ENCODE peak calls at places on chromosomes 4 and X, in nine cellular contexts. One of them, this sample, is unnamed.
A peak's percentile ranks its signal among the peaks of the same experiment; 100 is the strongest.

GRCh38 chr4:153418114-153418513 is 48.0 kb upstream of the TMEM131L start:
- DNase-seq in HL-60: no peak
- DNase-seq in kidney: no peak
- DNase-seq in caudate nucleus: no peak
- DNase-seq in RWPE2: no peak
- DNase-seq in MM.1S: no peak
- DNase-seq in osteoblast: no peak
- DNase-seq in H9: no peak
- DNase-seq in right cardiac atrium: no peak
- DNase-seq in this sample: no peak

GRCh38 chrX:24838624-24839023 is 144.9 kb downstream of the POLA1 start:
- DNase-seq in HL-60: no peak
- DNase-seq in kidney: no peak
- DNase-seq in caudate nucleus: no peak
- DNase-seq in RWPE2: no peak
- DNase-seq in MM.1S: peak; percentile 19
- DNase-seq in osteoblast: no peak
- DNase-seq in H9: no peak
- DNase-seq in right cardiac atrium: no peak
- DNase-seq in this sample: no peak

GRCh38 chrX:107678957-107679740 is 50.8 kb downstream of the PRPS1 start:
- DNase-seq in HL-60: peak; percentile 53
- DNase-seq in kidney: peak; percentile 87
- DNase-seq in caudate nucleus: no peak
- DNase-seq in RWPE2: peak; percentile 52
- DNase-seq in MM.1S: peak; percentile 39
- DNase-seq in osteoblast: no peak
- DNase-seq in H9: peak; percentile 39
- DNase-seq in right cardiac atrium: peak; percentile 85
- DNase-seq in this sample: peak; percentile 54

GRCh38 chr4:11313157-11313943 is 115.3 kb downstream of the HS3ST1 start:
- DNase-seq in HL-60: no peak
- DNase-seq in kidney: no peak
- DNase-seq in caudate nucleus: no peak
- DNase-seq in RWPE2: no peak
- DNase-seq in MM.1S: no peak
- DNase-seq in osteoblast: no peak
- DNase-seq in H9: no peak
- DNase-seq in right cardiac atrium: no peak
- DNase-seq in this sample: no peak

GRCh38 chr4:82797591-82798081 is 960 bp downstream of the SCD5 start:
- DNase-seq in HL-60: no peak
- DNase-seq in kidney: peak; percentile 82
- DNase-seq in caudate nucleus: peak; percentile 37
- DNase-seq in RWPE2: no peak
- DNase-seq in MM.1S: no peak
- DNase-seq in osteoblast: peak; percentile 83
- DNase-seq in H9: peak; percentile 59
- DNase-seq in right cardiac atrium: peak; percentile 67
- DNase-seq in this sample: peak; percentile 59

GRCh38 chr4:143185253-143186107 is 763 bp downstream of the USP38 start:
- DNase-seq in HL-60: no peak
- DNase-seq in kidney: peak; percentile 86
- DNase-seq in caudate nucleus: peak; percentile 25
- DNase-seq in RWPE2: peak; percentile 64
- DNase-seq in MM.1S: peak; percentile 41
- DNase-seq in osteoblast: peak; percentile 38
- DNase-seq in H9: peak; percentile 56
- DNase-seq in right cardiac atrium: peak; percentile 74
- DNase-seq in this sample: peak; percentile 47

GRCh38 chrX:637660-638481 is 7.3 kb downstream of the SHOX start:
- DNase-seq in HL-60: no peak
- DNase-seq in kidney: no peak
- DNase-seq in caudate nucleus: no peak
- DNase-seq in RWPE2: no peak
- DNase-seq in MM.1S: no peak
- DNase-seq in osteoblast: no peak
- DNase-seq in H9: no peak
- DNase-seq in right cardiac atrium: no peak
- DNase-seq in this sample: no peak

GRCh38 chrX:119072771-119073170 is at the start of gene CT47C1:
- DNase-seq in HL-60: no peak
- DNase-seq in kidney: no peak
- DNase-seq in caudate nucleus: no peak
- DNase-seq in RWPE2: no peak
- DNase-seq in MM.1S: no peak
- DNase-seq in osteoblast: no peak
- DNase-seq in H9: no peak
- DNase-seq in right cardiac atrium: no peak
- DNase-seq in this sample: no peak

GRCh38 chr4:11732155-11732554 is 303.5 kb upstream of the HS3ST1 start:
- DNase-seq in HL-60: no peak
- DNase-seq in kidney: no peak
- DNase-seq in caudate nucleus: no peak
- DNase-seq in RWPE2: no peak
- DNase-seq in MM.1S: no peak
- DNase-seq in osteoblast: no peak
- DNase-seq in H9: no peak
- DNase-seq in right cardiac atrium: no peak
- DNase-seq in this sample: no peak

GRCh38 chr4:11518754-11519153 is 90.1 kb upstream of the HS3ST1 start:
- DNase-seq in HL-60: no peak
- DNase-seq in kidney: no peak
- DNase-seq in caudate nucleus: no peak
- DNase-seq in RWPE2: no peak
- DNase-seq in MM.1S: no peak
- DNase-seq in osteoblast: no peak
- DNase-seq in H9: no peak
- DNase-seq in right cardiac atrium: no peak
- DNase-seq in this sample: no peak

GRCh38 chr4:155805016-155805415 is 46.2 kb downstream of the GUCY1B1 start:
- DNase-seq in HL-60: no peak
- DNase-seq in kidney: no peak
- DNase-seq in caudate nucleus: no peak
- DNase-seq in RWPE2: no peak
- DNase-seq in MM.1S: no peak
- DNase-seq in osteoblast: peak; percentile 54
- DNase-seq in H9: no peak
- DNase-seq in right cardiac atrium: no peak
- DNase-seq in this sample: no peak

GRCh38 chr4:79913581-79913980 is 159.4 kb downstream of the ANTXR2 start:
- DNase-seq in HL-60: peak; percentile 32
- DNase-seq in kidney: no peak
- DNase-seq in caudate nucleus: no peak
- DNase-seq in RWPE2: no peak
- DNase-seq in MM.1S: no peak
- DNase-seq in osteoblast: no peak
- DNase-seq in H9: no peak
- DNase-seq in right cardiac atrium: no peak
- DNase-seq in this sample: no peak

GRCh38 chr4:181674315-181674714 is 568.9 kb upstream of the TENM3 start:
- DNase-seq in HL-60: no peak
- DNase-seq in kidney: no peak
- DNase-seq in caudate nucleus: no peak
- DNase-seq in RWPE2: no peak
- DNase-seq in MM.1S: no peak
- DNase-seq in osteoblast: no peak
- DNase-seq in H9: no peak
- DNase-seq in right cardiac atrium: no peak
- DNase-seq in this sample: no peak

GRCh38 chr4:57064811-57065711 is 45.1 kb downstream of the IGFBP7 start:
- DNase-seq in HL-60: no peak
- DNase-seq in kidney: peak; percentile 91
- DNase-seq in caudate nucleus: no peak
- DNase-seq in RWPE2: no peak
- DNase-seq in MM.1S: no peak
- DNase-seq in osteoblast: no peak
- DNase-seq in H9: no peak
- DNase-seq in right cardiac atrium: peak; percentile 82
- DNase-seq in this sample: peak; percentile 88

GRCh38 chr4:164789047-164789446 is 35.1 kb downstream of the SMIM31 start:
- DNase-seq in HL-60: no peak
- DNase-seq in kidney: no peak
- DNase-seq in caudate nucleus: no peak
- DNase-seq in RWPE2: no peak
- DNase-seq in MM.1S: no peak
- DNase-seq in osteoblast: no peak
- DNase-seq in H9: no peak
- DNase-seq in right cardiac atrium: no peak
- DNase-seq in this sample: no peak

GRCh38 chrX:73940893-73941470 is 363.0 kb upstream of the ZCCHC13 start:
- DNase-seq in HL-60: peak; percentile 5
- DNase-seq in kidney: no peak
- DNase-seq in caudate nucleus: no peak
- DNase-seq in RWPE2: no peak
- DNase-seq in MM.1S: no peak
- DNase-seq in osteoblast: no peak
- DNase-seq in H9: no peak
- DNase-seq in right cardiac atrium: no peak
- DNase-seq in this sample: no peak

GRCh38 chrX:73943572-73943899 is 360.4 kb upstream of the ZCCHC13 start:
- DNase-seq in HL-60: no peak
- DNase-seq in kidney: no peak
- DNase-seq in caudate nucleus: no peak
- DNase-seq in RWPE2: no peak
- DNase-seq in MM.1S: no peak
- DNase-seq in osteoblast: peak; percentile 52
- DNase-seq in H9: no peak
- DNase-seq in right cardiac atrium: no peak
- DNase-seq in this sample: no peak

GRCh38 chrX:73943900-73944581 is 359.9 kb upstream of the ZCCHC13 start:
- DNase-seq in HL-60: peak; percentile 95
- DNase-seq in kidney: peak; percentile 97
- DNase-seq in caudate nucleus: peak; percentile 47
- DNase-seq in RWPE2: peak; percentile 70
- DNase-seq in MM.1S: peak; percentile 91
- DNase-seq in osteoblast: peak; percentile 97
- DNase-seq in H9: peak; percentile 94
- DNase-seq in right cardiac atrium: peak; percentile 95
- DNase-seq in this sample: peak; percentile 89

DNA sequence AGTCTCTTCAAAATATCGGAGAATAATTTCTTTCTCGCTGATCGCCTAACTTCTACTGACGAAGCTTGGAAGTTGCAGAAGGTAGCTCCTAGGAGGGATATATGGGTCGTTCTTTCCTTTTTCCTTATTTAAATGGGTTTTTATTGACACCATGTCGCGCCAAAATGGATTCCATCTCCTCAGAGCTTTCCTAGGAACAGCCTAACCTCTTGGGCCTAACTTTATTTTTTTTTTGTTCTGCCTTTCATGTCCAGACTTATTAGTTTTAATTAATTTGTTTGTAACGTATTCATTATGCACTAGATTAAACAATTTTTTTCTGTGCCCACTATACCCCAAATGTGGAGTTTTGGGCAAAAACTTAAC is 359.4 kb upstream of the ZCCHC13 start:
- DNase-seq in HL-60: no peak
- DNase-seq in kidney: no peak
- DNase-seq in caudate nucleus: no peak
- DNase-seq in RWPE2: no peak
- DNase-seq in MM.1S: no peak
- DNase-seq in osteoblast: peak; percentile 48
- DNase-seq in H9: no peak
- DNase-seq in right cardiac atrium: no peak
- DNase-seq in this sample: no peak
- H3K27ac ChIP-seq in HL-60: peak overlapping the region; percentile 86
- H3K27ac ChIP-seq in kidney: peak overlapping the region; percentile 67
- H3K27ac ChIP-seq in caudate nucleus: peak overlapping the region; percentile 61
- H3K27ac ChIP-seq in RWPE2: peak overlapping the region; percentile 52
- H3K27ac ChIP-seq in MM.1S: peak overlapping the region; percentile 50
- H3K27ac ChIP-seq in osteoblast: peak overlapping the region; percentile 93
- H3K27ac ChIP-seq in H9: peak overlapping the region; percentile 58
- H3K27ac ChIP-seq in right cardiac atrium: no peak overlapping the region
- H3K27ac ChIP-seq in this sample: peak overlapping the region; percentile 66

GRCh38 chrX:154354516-154354915 is 19.9 kb downstream of the FLNA start:
- DNase-seq in HL-60: no peak
- DNase-seq in kidney: no peak
- DNase-seq in caudate nucleus: no peak
- DNase-seq in RWPE2: no peak
- DNase-seq in MM.1S: no peak
- DNase-seq in osteoblast: no peak
- DNase-seq in H9: no peak
- DNase-seq in right cardiac atrium: peak; percentile 43
- DNase-seq in this sample: no peak

GRCh38 chrX:154356596-154356995 is 17.8 kb downstream of the FLNA start:
- DNase-seq in HL-60: no peak
- DNase-seq in kidney: no peak
- DNase-seq in caudate nucleus: no peak
- DNase-seq in RWPE2: no peak
- DNase-seq in MM.1S: no peak
- DNase-seq in osteoblast: no peak
- DNase-seq in H9: no peak
- DNase-seq in right cardiac atrium: peak; percentile 58
- DNase-seq in this sample: no peak

GRCh38 chrX:154357205-154357604 is 17.2 kb downstream of the FLNA start:
- DNase-seq in HL-60: no peak
- DNase-seq in kidney: no peak
- DNase-seq in caudate nucleus: no peak
- DNase-seq in RWPE2: no peak
- DNase-seq in MM.1S: no peak
- DNase-seq in osteoblast: no peak
- DNase-seq in H9: no peak
- DNase-seq in right cardiac atrium: no peak
- DNase-seq in this sample: no peak

GRCh38 chrX:154355094-154355775 is 19.2 kb downstream of the FLNA start:
- DNase-seq in HL-60: no peak
- DNase-seq in kidney: no peak
- DNase-seq in caudate nucleus: no peak
- DNase-seq in RWPE2: no peak
- DNase-seq in MM.1S: no peak
- DNase-seq in osteoblast: no peak
- DNase-seq in H9: no peak
- DNase-seq in right cardiac atrium: peak; percentile 48
- DNase-seq in this sample: no peak

GRCh38 chrX:154355776-154356140 is 18.7 kb downstream of the FLNA start:
- DNase-seq in HL-60: no peak
- DNase-seq in kidney: no peak
- DNase-seq in caudate nucleus: no peak
- DNase-seq in RWPE2: no peak
- DNase-seq in MM.1S: no peak
- DNase-seq in osteoblast: no peak
- DNase-seq in H9: no peak
- DNase-seq in right cardiac atrium: peak; percentile 66
- DNase-seq in this sample: no peak
- H3K27ac ChIP-seq in HL-60: no peak overlapping the region
- H3K27ac ChIP-seq in kidney: no peak overlapping the region
- H3K27ac ChIP-seq in caudate nucleus: no peak overlapping the region
- H3K27ac ChIP-seq in RWPE2: no peak overlapping the region
- H3K27ac ChIP-seq in MM.1S: no peak overlapping the region
- H3K27ac ChIP-seq in osteoblast: no peak overlapping the region
- H3K27ac ChIP-seq in H9: no peak overlapping the region
- H3K27ac ChIP-seq in right cardiac atrium: no peak overlapping the region
- H3K27ac ChIP-seq in this sample: no peak overlapping the region

GRCh38 chr4:145933134-145933533 is 5.5 kb downstream of the ZNF827 start:
- DNase-seq in HL-60: no peak
- DNase-seq in kidney: no peak
- DNase-seq in caudate nucleus: no peak
- DNase-seq in RWPE2: no peak
- DNase-seq in MM.1S: no peak
- DNase-seq in osteoblast: peak; percentile 84
- DNase-seq in H9: no peak
- DNase-seq in right cardiac atrium: no peak
- DNase-seq in this sample: no peak
- H3K27ac ChIP-seq in HL-60: no peak overlapping the region
- H3K27ac ChIP-seq in kidney: no peak overlapping the region
- H3K27ac ChIP-seq in caudate nucleus: no peak overlapping the region
- H3K27ac ChIP-seq in RWPE2: no peak overlapping the region
- H3K27ac ChIP-seq in MM.1S: no peak overlapping the region
- H3K27ac ChIP-seq in osteoblast: peak overlapping the region; percentile 47
- H3K27ac ChIP-seq in H9: no peak overlapping the region
- H3K27ac ChIP-seq in right cardiac atrium: no peak overlapping the region
- H3K27ac ChIP-seq in this sample: no peak overlapping the region

GRCh38 chrX:85004255-85004654 is 578 bp downstream of the APOOL start:
- DNase-seq in HL-60: no peak
- DNase-seq in kidney: no peak
- DNase-seq in caudate nucleus: no peak
- DNase-seq in RWPE2: no peak
- DNase-seq in MM.1S: no peak
- DNase-seq in osteoblast: no peak
- DNase-seq in H9: no peak
- DNase-seq in right cardiac atrium: no peak
- DNase-seq in this sample: no peak
- H3K27ac ChIP-seq in HL-60: peak overlapping the region; percentile 78
- H3K27ac ChIP-seq in kidney: peak overlapping the region; percentile 59
- H3K27ac ChIP-seq in caudate nucleus: no peak overlapping the region
- H3K27ac ChIP-seq in RWPE2: no peak overlapping the region
- H3K27ac ChIP-seq in MM.1S: no peak overlapping the region
- H3K27ac ChIP-seq in osteoblast: peak overlapping the region; percentile 63
- H3K27ac ChIP-seq in H9: no peak overlapping the region
- H3K27ac ChIP-seq in right cardiac atrium: peak overlapping the region; percentile 71
- H3K27ac ChIP-seq in this sample: no peak overlapping the region